ENCODE peak calls at places on chromosomes 4 and X, in four cellular contexts. One of them, this sample, is unnamed.

GRCh38 chr4:76305971-76306881 is at the start of gene STBD1:
- DNase-seq in GM12878: no peak
- DNase-seq in HCT116: peak; percentile 53
- DNase-seq in K562: peak; percentile 43
- DNase-seq in this sample: peak; percentile 86

GRCh38 chr4:112120021-112120420 is 25.2 kb upstream of the FAM241A start:
- DNase-seq in GM12878: no peak
- DNase-seq in HCT116: no peak
- DNase-seq in K562: no peak
- DNase-seq in this sample: no peak

GRCh38 chr4:38209654-38210053 is 249.5 kb downstream of the PTTG2 start:
- DNase-seq in GM12878: no peak
- DNase-seq in HCT116: no peak
- DNase-seq in K562: no peak
- DNase-seq in this sample: no peak

GRCh38 chr4:169906821-169907220 is 119.4 kb downstream of the MFAP3L start:
- DNase-seq in GM12878: no peak
- DNase-seq in HCT116: no peak
- DNase-seq in K562: no peak
- DNase-seq in this sample: no peak

GRCh38 chrX:40576291-40576690 is 4.5 kb upstream of the ATP6AP2 start:
- DNase-seq in GM12878: no peak
- DNase-seq in HCT116: no peak
- DNase-seq in K562: no peak
- DNase-seq in this sample: no peak

GRCh38 chrX:115259238-115259875 is 25.5 kb upstream of the LRCH2 start:
- DNase-seq in GM12878: no peak
- DNase-seq in HCT116: no peak
- DNase-seq in K562: no peak
- DNase-seq in this sample: no peak

GRCh38 chrX:16300831-16301230 is 133.6 kb downstream of the MAGEB17 start:
- DNase-seq in GM12878: no peak
- DNase-seq in HCT116: no peak
- DNase-seq in K562: no peak
- DNase-seq in this sample: no peak

GRCh38 chrX:115582871-115583729 is 22.1 kb downstream of the PLS3 start:
- DNase-seq in GM12878: no peak
- DNase-seq in HCT116: no peak
- DNase-seq in K562: no peak
- DNase-seq in this sample: no peak

GRCh38 chrX:9522756-9523155 is 57.9 kb downstream of the TBL1X start:
- DNase-seq in GM12878: no peak
- DNase-seq in HCT116: no peak
- DNase-seq in K562: no peak
- DNase-seq in this sample: no peak

GRCh38 chr4:71680706-71681105 is 103.2 kb downstream of the GC start:
- DNase-seq in GM12878: no peak
- DNase-seq in HCT116: no peak
- DNase-seq in K562: no peak
- DNase-seq in this sample: no peak

GRCh38 chr4:63619771-63620170 is 789.5 kb downstream of the TECRL start:
- DNase-seq in GM12878: no peak
- DNase-seq in HCT116: no peak
- DNase-seq in K562: no peak
- DNase-seq in this sample: no peak

GRCh38 chr4:106315476-106315967 is 487 bp downstream of the TBCK start:
- DNase-seq in GM12878: no peak
- DNase-seq in HCT116: no peak
- DNase-seq in K562: peak; percentile 25
- DNase-seq in this sample: no peak

GRCh38 chr4:82797591-82798081 is 960 bp downstream of the SCD5 start:
- DNase-seq in GM12878: no peak
- DNase-seq in HCT116: no peak
- DNase-seq in K562: no peak
- DNase-seq in this sample: peak; percentile 75

GRCh38 chr4:176205299-176205698 is 9.9 kb upstream of the SPATA4 start:
- DNase-seq in GM12878: no peak
- DNase-seq in HCT116: no peak
- DNase-seq in K562: no peak
- DNase-seq in this sample: no peak

GRCh38 chr4:161990721-161991120 is 173.1 kb downstream of the FSTL5 start:
- DNase-seq in GM12878: no peak
- DNase-seq in HCT116: no peak
- DNase-seq in K562: no peak
- DNase-seq in this sample: no peak

GRCh38 chr4:152784490-152785195 is 4.9 kb downstream of the ARFIP1 start:
- DNase-seq in GM12878: no peak
- DNase-seq in HCT116: peak; percentile 45
- DNase-seq in K562: peak; percentile 39
- DNase-seq in this sample: peak; percentile 55

GRCh38 chrX:54076903-54077302 is 32.6 kb upstream of the PHF8 start:
- DNase-seq in GM12878: no peak
- DNase-seq in HCT116: no peak
- DNase-seq in K562: no peak
- DNase-seq in this sample: no peak

GRCh38 chr4:40043786-40044185 is 12.9 kb upstream of the N4BP2 start:
- DNase-seq in GM12878: no peak
- DNase-seq in HCT116: no peak
- DNase-seq in K562: no peak
- DNase-seq in this sample: no peak

GRCh38 chr4:138216272-138216867 is 25.8 kb downstream of the SLC7A11 start:
- DNase-seq in GM12878: no peak
- DNase-seq in HCT116: no peak
- DNase-seq in K562: no peak
- DNase-seq in this sample: no peak

GRCh38 chr4:2943364-2944090 is 19.7 kb downstream of the NOP14 start:
- DNase-seq in GM12878: no peak
- DNase-seq in HCT116: no peak
- DNase-seq in K562: no peak
- DNase-seq in this sample: no peak

GRCh38 chr4:183729069-183729406 is 69.9 kb downstream of the TRAPPC11 start:
- DNase-seq in GM12878: no peak
- DNase-seq in HCT116: no peak
- DNase-seq in K562: no peak
- DNase-seq in this sample: no peak

GRCh38 chrX:119502727-119503483 is 34.7 kb downstream of the SLC25A5 start:
- DNase-seq in GM12878: no peak
- DNase-seq in HCT116: no peak
- DNase-seq in K562: no peak
- DNase-seq in this sample: no peak

DNA sequence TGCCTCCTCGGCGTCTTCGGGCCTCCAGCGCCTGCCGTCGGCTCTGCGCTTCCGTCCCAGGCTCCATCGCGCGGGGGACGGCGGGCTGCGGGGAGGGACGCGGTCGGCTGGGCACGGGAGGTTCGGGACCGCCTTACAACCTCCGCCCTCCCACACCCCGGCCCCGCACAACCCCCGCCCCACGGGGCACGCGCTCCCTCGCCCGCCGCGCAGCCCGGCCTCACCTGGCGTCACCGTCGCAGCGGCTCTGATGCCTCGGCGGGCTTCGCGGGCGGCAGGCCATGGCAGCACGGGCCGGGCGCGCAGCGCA is 258 bp downstream of the SLBP start:
- DNase-seq in GM12878: no peak
- DNase-seq in HCT116: no peak
- DNase-seq in K562: peak; percentile 84
- DNase-seq in this sample: peak; percentile 80
- TF ChIP-seq SIN3A in GM12878: no peak
- TF ChIP-seq SIN3A in HCT116: no peak
- TF ChIP-seq SIN3A in K562: no peak
- TF ChIP-seq SIN3A in this sample: no peak

GRCh38 chr4:57191523-57192034 is 81.4 kb upstream of the IGFBP7 start:
- DNase-seq in GM12878: no peak
- DNase-seq in HCT116: no peak
- DNase-seq in K562: no peak
- DNase-seq in this sample: no peak

GRCh38 chr4:57190651-57191481 is 80.7 kb upstream of the IGFBP7 start:
- DNase-seq in GM12878: no peak
- DNase-seq in HCT116: peak; percentile 35
- DNase-seq in K562: peak; percentile 70
- DNase-seq in this sample: peak; percentile 49

GRCh38 chr4:57182132-57182874 is 72.1 kb upstream of the IGFBP7 start:
- DNase-seq in GM12878: no peak
- DNase-seq in HCT116: no peak
- DNase-seq in K562: no peak
- DNase-seq in this sample: peak; percentile 61

GRCh38 chr4:57184378-57185031 is 74.3 kb upstream of the IGFBP7 start:
- DNase-seq in GM12878: no peak
- DNase-seq in HCT116: no peak
- DNase-seq in K562: no peak
- DNase-seq in this sample: no peak

GRCh38 chr4:57187241-57187640 is 77.1 kb upstream of the IGFBP7 start:
- DNase-seq in GM12878: no peak
- DNase-seq in HCT116: no peak
- DNase-seq in K562: no peak
- DNase-seq in this sample: no peak
- TF ChIP-seq SIN3A in GM12878: no peak
- TF ChIP-seq SIN3A in HCT116: no peak
- TF ChIP-seq SIN3A in K562: no peak
- TF ChIP-seq SIN3A in this sample: no peak

GRCh38 chr4:19857405-19857804 is 394.3 kb upstream of the SLIT2 start:
- DNase-seq in GM12878: no peak
- DNase-seq in HCT116: no peak
- DNase-seq in K562: no peak
- DNase-seq in this sample: no peak
- TF ChIP-seq SIN3A in GM12878: no peak
- TF ChIP-seq SIN3A in HCT116: no peak
- TF ChIP-seq SIN3A in K562: no peak
- TF ChIP-seq SIN3A in this sample: no peak

DNA sequence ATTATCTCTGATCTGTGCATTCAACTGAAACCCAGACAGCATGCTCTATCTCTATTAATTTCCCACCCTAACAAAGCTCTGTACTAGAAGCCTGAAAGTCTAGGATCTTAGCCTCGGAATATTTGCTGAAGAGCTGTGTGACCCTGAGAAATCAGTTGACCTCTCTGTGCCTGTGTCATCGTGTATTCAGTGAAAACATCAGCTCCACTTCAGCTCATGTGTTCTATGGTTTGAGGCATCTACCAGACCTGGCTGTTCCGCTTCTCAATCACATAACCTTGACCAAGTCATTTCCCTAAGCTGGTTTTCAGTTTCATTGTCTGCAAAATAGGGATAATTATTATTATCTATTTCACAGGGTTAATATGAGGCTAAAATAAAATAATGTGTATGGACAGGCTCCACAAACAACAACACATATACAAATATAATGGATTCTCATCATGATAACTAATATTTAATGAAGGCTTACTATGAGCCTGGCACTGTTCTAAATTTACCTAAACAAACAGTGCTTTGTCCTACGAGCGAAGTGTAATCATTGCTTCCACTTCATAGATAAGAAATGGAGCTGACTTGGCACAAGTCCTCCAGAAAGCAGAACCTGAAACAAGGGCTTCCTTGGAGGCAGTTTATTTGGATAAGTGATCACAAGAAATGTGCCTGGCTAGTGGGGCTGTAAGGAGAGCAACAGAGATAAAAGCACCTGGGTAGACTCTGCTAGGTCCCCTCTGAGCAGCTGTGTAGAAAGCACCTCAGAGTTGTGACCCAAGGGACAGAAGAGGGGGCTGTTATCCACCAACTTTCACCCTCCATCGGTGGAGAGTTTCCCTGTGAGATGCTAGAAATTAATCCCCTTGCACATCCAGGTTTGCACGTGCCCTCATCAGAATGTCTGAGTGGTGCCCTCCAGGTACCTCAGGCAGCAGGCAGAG is 356.9 kb downstream of the RAB28 start:
- DNase-seq in GM12878: no peak
- DNase-seq in HCT116: no peak
- DNase-seq in K562: no peak
- DNase-seq in this sample: no peak
- TF ChIP-seq SIN3A in GM12878: no peak
- TF ChIP-seq SIN3A in HCT116: no peak
- TF ChIP-seq SIN3A in K562: no peak
- TF ChIP-seq SIN3A in this sample: no peak

GRCh38 chr4:33369366-33369899 is 2649.3 kb downstream of the PCDH7 start:
- DNase-seq in GM12878: no peak
- DNase-seq in HCT116: peak; percentile 66
- DNase-seq in K562: no peak
- DNase-seq in this sample: no peak
- TF ChIP-seq SIN3A in GM12878: no peak
- TF ChIP-seq SIN3A in HCT116: no peak
- TF ChIP-seq SIN3A in K562: no peak
- TF ChIP-seq SIN3A in this sample: no peak

DNA sequence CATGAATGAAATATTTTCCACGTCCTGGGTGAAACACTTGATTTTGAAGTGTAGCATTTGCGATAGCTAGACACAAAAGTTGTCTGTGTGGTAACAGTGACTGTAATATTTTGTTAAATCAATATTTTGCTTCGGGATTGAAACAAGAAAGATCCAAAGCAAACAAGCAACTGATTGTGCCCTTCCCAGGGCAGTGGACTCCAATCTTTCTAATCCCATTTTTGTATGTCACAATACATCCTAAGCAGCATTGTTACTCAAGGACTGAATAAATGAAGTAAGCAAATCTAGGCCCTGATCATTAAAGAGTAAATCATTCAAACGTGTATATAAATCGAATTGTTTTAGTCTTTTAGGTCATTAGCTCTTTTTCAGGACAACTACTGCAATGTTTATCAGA is 2.8 kb downstream of the ITM2A start:
- DNase-seq in GM12878: no peak
- DNase-seq in HCT116: no peak
- DNase-seq in K562: no peak
- DNase-seq in this sample: no peak
- TF ChIP-seq SIN3A in GM12878: no peak
- TF ChIP-seq SIN3A in HCT116: no peak
- TF ChIP-seq SIN3A in K562: no peak
- TF ChIP-seq SIN3A in this sample: no peak

This sample was measured in SK-N-SH.